ENCODE peak calls at places on chromosome 14, in four cellular contexts. N, L, H and X are unnamed samples.

GRCh38 chr14:92473261-92473946 is 40.2 kb upstream of the RIN3 start:
- DNase-seq in H (peak; percentile 72), L (no peak), N (no peak), X (no peak)

GRCh38 chr14:61894452-61895077 is 132.3 kb downstream of the SNAPC1 start:
- DNase-seq in N (no peak), L (peak; percentile 67), H (peak; percentile 41), X (peak; percentile 44)

GRCh38 chr14:61544448-61545202 is 150.7 kb upstream of the HIF1A start:
- DNase-seq in N (no peak), H (no peak), L (no peak), X (no peak)

GRCh38 chr14:78131201-78131600 is 39.0 kb upstream of the NRXN3 start:
- DNase-seq in L (no peak), N (no peak), H (no peak), X (no peak)

GRCh38 chr14:76509291-76509690 is 133.4 kb downstream of the ESRRB start:
- DNase-seq in N (no peak), H (no peak), L (no peak), X (no peak)

GRCh38 chr14:24992624-24993360 is 57.2 kb downstream of the STXBP6 start:
- DNase-seq in N (no peak), H (no peak), L (no peak), X (no peak)

GRCh38 chr14:36659010-36659821 is 2.4 kb upstream of the PAX9 start:
- DNase-seq in L (no peak), H (no peak), N (no peak), X (no peak)

GRCh38 chr14:51834218-51834617 is 26.2 kb upstream of the GNG2 start:
- DNase-seq in H (no peak), N (no peak), L (no peak), X (no peak)

GRCh38 chr14:91280129-91280528 is 35.6 kb upstream of the GPR68 start:
- DNase-seq in N (no peak), L (no peak), H (no peak), X (no peak)

GRCh38 chr14:54718046-54718445 is 151.1 kb downstream of the SAMD4A start:
- DNase-seq in H (no peak), L (no peak), N (no peak), X (no peak)

GRCh38 chr14:43471595-43471994 is 1035.5 kb downstream of the FSCB start:
- DNase-seq in L (no peak), N (no peak), H (no peak), X (no peak)

GRCh38 chr14:77201696-77202095 is 20.1 kb downstream of the TMEM63C start:
- DNase-seq in H (no peak), N (no peak), L (no peak), X (no peak)

GRCh38 chr14:76701981-76702380 is 59.3 kb upstream of the VASH1 start:
- DNase-seq in N (no peak), H (no peak), L (no peak), X (no peak)

GRCh38 chr14:76391981-76392690 is 16.2 kb downstream of the ESRRB start:
- DNase-seq in H (no peak), L (no peak), N (no peak), X (no peak)

GRCh38 chr14:89960895-89961294 is 5.2 kb downstream of the TDP1 start:
- DNase-seq in N (no peak), L (no peak), H (no peak), X (no peak)

GRCh38 chr14:51638071-51638944 is 13.4 kb upstream of the FRMD6 start:
- DNase-seq in N (no peak), H (peak; percentile 75), L (no peak), X (no peak)

GRCh38 chr14:90891326-90891725 is 75.1 kb upstream of the TTC7B start:
- DNase-seq in L (no peak), N (no peak), H (no peak), X (no peak)

GRCh38 chr14:60724080-60724618 is at the start of gene SIX4:
- DNase-seq in L (peak; percentile 76), H (peak; percentile 84), N (no peak), X (peak; percentile 78)

GRCh38 chr14:103001651-103002396 is 55.5 kb downstream of the CDC42BPB start:
- DNase-seq in N (peak; percentile 8), H (no peak), L (no peak), X (no peak)

GRCh38 chr14:55121628-55122440 is 7.2 kb upstream of the LGALS3 start:
- DNase-seq in L (no peak), N (no peak), H (peak; percentile 70), X (no peak)

GRCh38 chr14:29853272-29853671 is 74.4 kb downstream of the PRKD1 start:
- DNase-seq in L (no peak), N (no peak), H (no peak), X (no peak)
- TF ChIP-seq ZBTB33 in L (no peak), N (no peak), H (no peak), X (no peak)

DNA sequence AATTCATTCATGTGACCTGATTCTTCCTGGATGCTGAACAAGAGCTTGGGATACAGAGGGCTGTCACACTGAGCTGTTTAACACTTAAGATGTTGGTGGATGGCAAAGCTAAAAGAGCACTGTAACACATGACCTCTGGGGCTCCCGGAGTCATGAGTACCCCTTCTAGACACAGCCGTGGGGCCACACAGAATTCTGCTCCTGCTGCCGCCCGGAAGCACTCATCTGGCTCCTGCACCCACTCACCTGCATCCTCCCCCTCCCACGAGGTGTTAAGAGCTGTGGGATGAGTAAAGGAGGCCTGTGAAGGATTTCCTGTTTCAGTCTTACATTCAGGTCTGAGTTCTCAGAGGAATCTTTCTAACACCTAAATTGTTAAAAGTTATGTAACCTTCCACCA is 78.0 kb upstream of the SSTR1 start:
- DNase-seq in H (no peak), L (no peak), N (no peak), X (no peak)
- TF ChIP-seq ZBTB33 in H (no peak), L (no peak), N (no peak), X (no peak)

GRCh38 chr14:71319646-71320045 is 412.4 kb downstream of the PCNX1 start:
- DNase-seq in H (no peak), L (peak; percentile 22), N (no peak), X (no peak)
- TF ChIP-seq ZBTB33 in H (no peak), L (no peak), N (no peak), X (no peak)

GRCh38 chr14:73754911-73755360 is 40.8 kb upstream of the PNMA1 start:
- DNase-seq in L (peak; percentile 37), N (no peak), H (no peak), X (no peak)

GRCh38 chr14:73753887-73754880 is 40.0 kb upstream of the PNMA1 start:
- DNase-seq in H (no peak), L (no peak), N (peak; percentile 61), X (no peak)

GRCh38 chr14:73751157-73751691 is 37.0 kb upstream of the PNMA1 start:
- DNase-seq in L (no peak), N (no peak), H (no peak), X (no peak)

GRCh38 chr14:73752297-73752992 is 38.3 kb upstream of the PNMA1 start:
- DNase-seq in N (no peak), H (no peak), L (peak; percentile 76), X (no peak)

GRCh38 chr14:73753043-73753886 is 39.1 kb upstream of the PNMA1 start:
- DNase-seq in H (peak; percentile 84), L (peak; percentile 64), N (no peak), X (no peak)
- TF ChIP-seq ZBTB33 in H (no peak), L (no peak), N (no peak), X (no peak)

GRCh38 chr14:71463807-71464206 is 468.4 kb upstream of the RGS6 start:
- DNase-seq in H (no peak), L (no peak), N (no peak), X (no peak)

GRCh38 chr14:71454513-71455332 is 477.5 kb upstream of the RGS6 start:
- DNase-seq in N (no peak), L (no peak), H (no peak), X (no peak)

GRCh38 chr14:71464840-71465239 is 467.4 kb upstream of the RGS6 start:
- DNase-seq in L (no peak), N (no peak), H (no peak), X (no peak)

GRCh38 chr14:71465316-71465715 is 466.9 kb upstream of the RGS6 start:
- DNase-seq in L (no peak), N (no peak), H (no peak), X (no peak)

GRCh38 chr14:71460091-71460490 is 472.1 kb upstream of the RGS6 start:
- DNase-seq in L (no peak), H (no peak), N (no peak), X (no peak)
- TF ChIP-seq ZBTB33 in L (no peak), H (no peak), N (no peak), X (no peak)

GRCh38 chr14:95464103-95464502 is 52.3 kb downstream of the SYNE3 start:
- DNase-seq in N (no peak), L (no peak), H (no peak), X (no peak)

GRCh38 chr14:95464524-95464923 is 51.9 kb downstream of the SYNE3 start:
- DNase-seq in L (no peak), H (no peak), N (no peak), X (no peak)

GRCh38 chr14:95462491-95462890 is 54.0 kb downstream of the SYNE3 start:
- DNase-seq in H (no peak), L (no peak), N (no peak), X (no peak)

GRCh38 chr14:95465358-95465757 is 51.1 kb downstream of the SYNE3 start:
- DNase-seq in L (no peak), H (no peak), N (no peak), X (no peak)

GRCh38 chr14:95463173-95463901 is 53.1 kb downstream of the SYNE3 start:
- DNase-seq in N (no peak), L (no peak), H (no peak), X (no peak)
- TF ChIP-seq ZBTB33 in N (no peak), L (no peak), H (no peak), X (no peak)

GRCh38 chr14:100106260-100106659 is 41.0 kb downstream of the EVL start:
- DNase-seq in N (no peak), H (no peak), L (no peak), X (no peak)
- TF ChIP-seq ZBTB33 in N (no peak), H (no peak), L (no peak), X (no peak)